ENCODE peak calls at places on chromosome 16, in nine cellular contexts. Q is tibial artery, W is mammary epithelial cell, F is neural progenitor cell, S is uterus, A is heart right ventricle, M is left ventricle myocardium inferior, V is mucosa of descending colon, I is SJSA1. N is an unnamed sample. For H3K4me1, the result is how much of the 10 kb centered on the place peaks cover.

GRCh38 chr16:63876096-63876495 is 1245.8 kb downstream of the CDH11 start:
- DNase-seq in Q (no peak), W (no peak), F (no peak), S (no peak), A (no peak), M (no peak), V (no peak), I (no peak), N (no peak)

GRCh38 chr16:17519556-17519955 is 48.8 kb upstream of the XYLT1 start:
- DNase-seq in Q (no peak), W (no peak), F (no peak), S (no peak), A (no peak), M (no peak), V (no peak), I (no peak), N (no peak)

GRCh38 chr16:69501956-69502457 is 63.8 kb upstream of the NFAT5 start:
- DNase-seq in Q (no peak), W (no peak), F (no peak), S (no peak), A (no peak), M (no peak), V (no peak), I (no peak), N (no peak)

GRCh38 chr16:3485821-3486505 is 9.3 kb downstream of the C16orf90 start:
- DNase-seq in Q (no peak), W (no peak), F (peak), S (no peak), A (no peak), M (no peak), V (no peak), I (no peak), N (no peak)

GRCh38 chr16:75494696-75495601 is at the start of gene CHST6:
- DNase-seq in Q (no peak), W (peak), F (peak), S (no peak), A (peak), M (peak), V (peak), I (no peak), N (no peak)

GRCh38 chr16:50602126-50602525 is 53.9 kb downstream of the NKD1 start:
- DNase-seq in Q (no peak), W (no peak), F (no peak), S (no peak), A (no peak), M (no peak), V (no peak), I (no peak), N (no peak)

GRCh38 chr16:50820225-50820624 is 78.3 kb downstream of the CYLD start:
- DNase-seq in Q (no peak), W (no peak), F (no peak), S (no peak), A (no peak), M (no peak), V (no peak), I (no peak), N (no peak)

GRCh38 chr16:72560617-72561016 is 388.7 kb upstream of the PMFBP1 start:
- DNase-seq in Q (no peak), W (no peak), F (no peak), S (no peak), A (no peak), M (no peak), V (peak), I (no peak), N (no peak)

GRCh38 chr16:3443108-3444031 is at the start of the genes NAA60 and ZNF597:
- DNase-seq in Q (peak), W (peak), F (peak), S (peak), A (peak), M (peak), V (peak), I (peak), N (peak)

GRCh38 chr16:16075463-16076399 is 126.3 kb downstream of the ABCC1 start:
- DNase-seq in Q (peak), W (no peak), F (no peak), S (no peak), A (peak), M (peak), V (peak), I (no peak), N (peak)

GRCh38 chr16:57446530-57447141 is 549 bp downstream of the CIAPIN1 start:
- DNase-seq in Q (peak), W (peak), F (no peak), S (peak), A (no peak), M (peak), V (no peak), I (no peak), N (peak)

GRCh38 chr16:6682142-6682811 is 650.4 kb upstream of the RBFOX1 start:
- DNase-seq in Q (peak), W (no peak), F (peak), S (no peak), A (peak), M (no peak), V (peak), I (peak), N (no peak)

GRCh38 chr16:77191259-77191969 is 424 bp downstream of the MON1B start:
- DNase-seq in Q (no peak), W (no peak), F (peak), S (peak), A (peak), M (no peak), V (peak), I (no peak), N (peak)

GRCh38 chr16:79093554-79093967 is 507.0 kb downstream of the MAF start:
- DNase-seq in Q (peak), W (no peak), F (no peak), S (no peak), A (no peak), M (no peak), V (peak), I (no peak), N (peak)

GRCh38 chr16:9966569-9967157 is 215.6 kb downstream of the GRIN2A start:
- DNase-seq in Q (no peak), W (peak), F (no peak), S (no peak), A (no peak), M (no peak), V (no peak), I (no peak), N (no peak)

GRCh38 chr16:66954097-66954659 is 6.9 kb upstream of the CES3 start:
- DNase-seq in Q (peak), W (peak), F (peak), S (peak), A (peak), M (peak), V (peak), I (peak), N (peak)

GRCh38 chr16:72025404-72026114 is 17.0 kb downstream of the DHODH start:
- DNase-seq in Q (no peak), W (no peak), F (no peak), S (no peak), A (no peak), M (no peak), V (no peak), I (no peak), N (no peak)

GRCh38 chr16:66653581-66654350 is 42.8 kb downstream of the CMTM4 start:
- DNase-seq in Q (no peak), W (no peak), F (no peak), S (no peak), A (no peak), M (no peak), V (no peak), I (no peak), N (no peak)

GRCh38 chr16:15399317-15399716 is 3.8 kb downstream of the MPV17L start:
- DNase-seq in Q (no peak), W (no peak), F (no peak), S (no peak), A (no peak), M (no peak), V (no peak), I (no peak), N (no peak)

GRCh38 chr16:67271446-67271845 is 7.9 kb upstream of the PLEKHG4 start:
- DNase-seq in Q (no peak), W (no peak), F (no peak), S (no peak), A (no peak), M (no peak), V (no peak), I (no peak), N (no peak)

GRCh38 chr16:10608687-10609409 is 28.4 kb upstream of the EMP2 start:
- DNase-seq in Q (no peak), W (no peak), F (no peak), S (no peak), A (peak), M (peak), V (no peak), I (no peak), N (no peak)

GRCh38 chr16:68421076-68421475 is 27.2 kb downstream of the SMPD3 start:
- DNase-seq in Q (no peak), W (no peak), F (no peak), S (no peak), A (no peak), M (no peak), V (no peak), I (no peak), N (no peak)
- H3K4me1 ChIP-seq in Q (under half), W (under half), F (under half), S (under half), A (under half), M (under half), V (under half), I (under half), N (under half)

DNA sequence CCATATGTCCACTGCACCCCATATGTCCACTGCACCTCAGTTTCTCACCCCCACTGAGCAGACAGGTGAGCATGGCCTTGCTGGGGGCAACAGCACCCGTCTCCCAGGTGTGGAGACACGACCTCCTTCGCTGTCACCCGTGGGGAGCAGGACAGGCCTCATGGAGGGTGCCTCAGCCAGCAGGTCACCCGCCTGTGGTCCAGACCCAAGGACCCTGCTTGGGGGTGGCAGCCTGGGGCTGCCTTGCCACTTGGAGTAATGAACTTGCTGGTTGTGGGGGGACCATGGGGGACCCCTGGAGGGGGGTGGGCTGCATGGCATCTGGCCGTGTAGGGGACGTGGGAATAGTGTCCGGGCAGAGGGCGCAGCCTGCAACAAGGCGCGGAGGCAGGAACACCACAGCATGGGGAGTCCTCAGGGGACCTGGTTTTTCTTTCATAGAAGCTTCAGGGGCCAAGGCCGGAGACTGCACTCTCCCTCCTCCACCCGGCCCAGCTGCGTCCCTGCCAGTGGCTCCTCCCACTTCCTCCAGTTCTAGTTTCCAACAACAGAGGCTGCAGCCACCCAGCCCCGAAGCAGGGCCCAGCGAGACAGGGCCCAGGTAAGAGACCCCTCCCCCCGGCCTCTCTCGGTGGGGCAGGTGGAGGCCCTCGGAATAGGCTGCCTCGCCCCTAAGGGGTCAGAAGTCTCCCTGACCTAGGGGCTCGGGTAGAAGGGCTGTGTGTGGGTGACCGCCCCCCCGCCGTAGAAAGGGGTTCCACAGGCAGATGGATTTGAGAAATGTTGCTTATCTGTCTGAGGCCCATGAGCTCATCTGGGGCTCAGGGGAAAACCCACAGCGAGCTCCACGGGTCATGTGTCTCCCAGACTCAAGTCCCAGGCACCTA is at the start of gene NHLRC4:
- DNase-seq in Q (peak), W (no peak), F (peak), S (peak), A (peak), M (peak), V (peak), I (no peak), N (peak)
- H3K4me1 ChIP-seq in Q (under half), W (under half), F (under half), S (under half), A (under half), M (under half), V (under half), I (under half), N (under half)

DNA sequence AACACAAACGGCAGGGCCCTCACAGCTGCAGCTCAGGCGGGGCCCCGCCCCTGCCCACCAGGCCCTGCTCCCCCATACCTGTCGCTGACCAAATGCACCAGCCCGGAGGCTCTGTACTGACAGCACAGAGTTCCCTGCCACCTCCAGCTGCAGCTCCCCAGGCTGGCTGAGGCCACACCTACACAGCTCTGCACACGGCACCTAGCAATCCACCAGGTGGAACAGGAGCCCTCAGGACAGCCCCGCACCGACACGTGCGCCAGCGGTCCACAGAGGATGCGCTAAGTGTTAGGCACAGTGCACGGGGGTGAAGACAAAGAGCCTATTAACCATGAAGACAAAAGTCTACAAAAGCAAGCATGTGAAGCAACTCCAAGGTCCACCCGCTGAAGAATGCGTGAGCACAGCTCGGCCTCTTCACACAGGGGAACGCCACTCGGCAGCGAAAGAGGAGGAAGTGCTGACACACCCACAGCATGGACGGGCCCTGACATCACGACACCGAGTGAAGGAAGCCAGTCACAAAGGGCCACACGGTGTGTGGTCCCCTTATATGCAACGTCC is 5.4 kb downstream of the ZCCHC14 start:
- DNase-seq in Q (peak), W (peak), F (peak), S (no peak), A (peak), M (peak), V (peak), I (no peak), N (peak)
- H3K4me1 ChIP-seq in Q (under half), W (half or more), F (under half), S (under half), A (half or more), M (half or more), V (under half), I (under half), N (under half)

GRCh38 chr16:86566601-86566965 is at the start of gene FOXC2:
- DNase-seq in Q (peak), W (peak), F (peak), S (peak), A (peak), M (peak), V (peak), I (peak), N (peak)
- H3K4me1 ChIP-seq in Q (under half), W (under half), F (under half), S (under half), A (under half), M (under half), V (under half), I (under half), N (under half)

DNA sequence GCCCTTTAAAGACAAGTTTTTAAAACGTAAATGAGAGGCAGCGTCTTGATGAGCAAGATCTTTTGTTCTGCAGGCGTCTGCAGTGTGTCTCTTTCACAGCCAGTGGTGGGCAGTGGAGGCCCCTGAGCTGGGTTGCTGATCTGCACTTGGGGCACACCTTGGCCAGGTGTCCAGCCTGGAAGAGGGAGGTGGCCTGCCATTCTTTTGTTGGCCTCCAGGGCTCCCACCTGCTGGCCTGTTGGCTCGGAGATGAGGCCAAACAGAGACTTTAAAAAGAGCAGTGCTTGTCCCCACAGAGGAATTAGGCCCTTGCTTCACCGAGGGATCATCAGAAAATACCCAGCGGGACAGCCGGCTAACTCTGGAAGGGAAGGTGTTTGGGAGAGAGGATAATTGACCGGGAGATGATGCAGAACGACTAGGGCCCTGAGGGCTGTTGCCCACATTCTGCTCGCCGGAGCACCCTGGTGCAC is 145.9 kb upstream of the PLCG2 start:
- DNase-seq in Q (no peak), W (no peak), F (peak), S (no peak), A (no peak), M (no peak), V (no peak), I (no peak), N (no peak)
- H3K4me1 ChIP-seq in Q (under half), W (under half), F (half or more), S (under half), A (under half), M (under half), V (under half), I (under half), N (under half)

GRCh38 chr16:56282455-56282854 is 91.2 kb downstream of the GNAO1 start:
- DNase-seq in Q (no peak), W (no peak), F (no peak), S (no peak), A (no peak), M (no peak), V (no peak), I (no peak), N (no peak)
- H3K4me1 ChIP-seq in Q (under half), W (under half), F (half or more), S (under half), A (under half), M (under half), V (under half), I (under half), N (under half)

GRCh38 chr16:49494386-49495150 is 121.0 kb downstream of the C16orf78 start:
- DNase-seq in Q (peak), W (no peak), F (no peak), S (no peak), A (no peak), M (no peak), V (no peak), I (no peak), N (no peak)
- H3K4me1 ChIP-seq in Q (under half), W (under half), F (under half), S (under half), A (under half), M (under half), V (under half), I (under half), N (under half)

GRCh38 chr16:54512461-54512860 is 225.9 kb upstream of the IRX3 start:
- DNase-seq in Q (no peak), W (no peak), F (no peak), S (no peak), A (no peak), M (no peak), V (no peak), I (no peak), N (no peak)
- H3K4me1 ChIP-seq in Q (under half), W (under half), F (under half), S (under half), A (under half), M (under half), V (under half), I (under half), N (under half)

GRCh38 chr16:49021136-49021535 is 260.5 kb downstream of the CBLN1 start:
- DNase-seq in Q (no peak), W (peak), F (peak), S (peak), A (no peak), M (no peak), V (no peak), I (no peak), N (no peak)

GRCh38 chr16:49020436-49020835 is 261.2 kb downstream of the CBLN1 start:
- DNase-seq in Q (no peak), W (no peak), F (no peak), S (no peak), A (no peak), M (no peak), V (no peak), I (no peak), N (no peak)

GRCh38 chr16:49018259-49018931 is 263.2 kb downstream of the CBLN1 start:
- DNase-seq in Q (no peak), W (no peak), F (no peak), S (no peak), A (no peak), M (no peak), V (no peak), I (no peak), N (no peak)

GRCh38 chr16:49019081-49019633 is 262.5 kb downstream of the CBLN1 start:
- DNase-seq in Q (no peak), W (no peak), F (peak), S (no peak), A (no peak), M (no peak), V (no peak), I (no peak), N (no peak)

GRCh38 chr16:49019826-49020401 is 261.7 kb downstream of the CBLN1 start:
- DNase-seq in Q (no peak), W (no peak), F (no peak), S (no peak), A (no peak), M (no peak), V (no peak), I (no peak), N (no peak)
- H3K4me1 ChIP-seq in Q (under half), W (under half), F (under half), S (under half), A (under half), M (under half), V (under half), I (under half), N (under half)

N was measured in lung.